ENCODE peak calls at places on chromosomes 1 and 21, in seven cellular contexts. H, Z, S, N, J, L and B are unnamed samples.

GRCh38 chr1:173038875-173039554 is 11.7 kb downstream of the TNFSF18 start:
- DNase-seq in H (no peak), Z (no peak), S (no peak), N (no peak), J (no peak), L (no peak), B (no peak)

GRCh38 chr21:21860888-21861287 is 862.7 kb downstream of the NCAM2 start:
- DNase-seq in H (no peak), Z (peak; percentile 11), S (no peak), N (peak; percentile 20), J (no peak), L (no peak), B (no peak)

GRCh38 chr1:40795811-40796586 is 12.4 kb downstream of the KCNQ4 start:
- DNase-seq in H (no peak), Z (no peak), S (no peak), N (no peak), J (no peak), L (no peak), B (peak; percentile 56)

GRCh38 chr1:246815693-246816270 is 91.6 kb downstream of the SCCPDH start:
- DNase-seq in H (no peak), Z (no peak), S (no peak), N (peak; percentile 67), J (no peak), L (no peak), B (no peak)

GRCh38 chr1:33036051-33036525 is 595 bp downstream of the AK2 start:
- DNase-seq in H (no peak), Z (peak; percentile 4), S (no peak), N (peak; percentile 28), J (peak; percentile 24), L (no peak), B (no peak)

GRCh38 chr1:31154632-31155215 is 85.0 kb downstream of the NKAIN1 start:
- DNase-seq in H (peak; percentile 84), Z (peak; percentile 54), S (peak; percentile 16), N (peak; percentile 92), J (peak; percentile 97), L (peak; percentile 44), B (peak; percentile 96)

GRCh38 chr1:156923565-156924477 is 3.4 kb downstream of the LRRC71 start:
- DNase-seq in H (no peak), Z (no peak), S (no peak), N (no peak), J (no peak), L (no peak), B (peak; percentile 76)

GRCh38 chr1:55854911-55855310 is 639.7 kb upstream of the USP24 start:
- DNase-seq in H (no peak), Z (no peak), S (no peak), N (peak; percentile 66), J (peak; percentile 47), L (no peak), B (no peak)

GRCh38 chr1:215625949-215626348 is 58.8 kb downstream of the KCTD3 start:
- DNase-seq in H (no peak), Z (no peak), S (no peak), N (no peak), J (no peak), L (no peak), B (no peak)

GRCh38 chr1:7250176-7250575 is 464.9 kb downstream of the CAMTA1 start:
- DNase-seq in H (no peak), Z (peak; percentile 9), S (no peak), N (peak; percentile 26), J (no peak), L (no peak), B (no peak)

GRCh38 chr1:77975907-77976306 is 3.0 kb downstream of the FUBP1 start:
- DNase-seq in H (no peak), Z (no peak), S (no peak), N (no peak), J (no peak), L (no peak), B (peak; percentile 4)

GRCh38 chr1:232279909-232280308 is 350.0 kb downstream of the SIPA1L2 start:
- DNase-seq in H (no peak), Z (no peak), S (no peak), N (no peak), J (no peak), L (no peak), B (no peak)